ENCODE peak calls at places on chromosomes 2 and 18, in five cellular contexts. X is fibroblast of the aortic adventitia, M is MM.1S, I is lung, E is neural progenitor cell. P is an unnamed sample.

GRCh38 chr2:48508461-48509124 is 21.4 kb upstream of the STON1 start:
- DNase-seq in X (peak; percentile 68), M (no peak), E (peak; percentile 66), I (no peak), P (no peak)

GRCh38 chr2:189217546-189217945 is 38.0 kb upstream of the COL5A2 start:
- DNase-seq in I (no peak), E (peak; percentile 59), X (peak; percentile 92), M (no peak), P (no peak)

GRCh38 chr2:46364797-46365457 is 67.7 kb downstream of the EPAS1 start:
- DNase-seq in E (peak; percentile 67), M (peak; percentile 50), I (no peak), X (peak; percentile 85), P (peak; percentile 62)

GRCh38 chr18:63683152-63683551 is 19.6 kb upstream of the SERPINB11 start:
- DNase-seq in M (no peak), E (peak; percentile 58), I (no peak), X (peak; percentile 91), P (no peak)

GRCh38 chr2:10897956-10898355 is 13.8 kb upstream of the KCNF1 start:
- DNase-seq in X (no peak), M (no peak), I (no peak), E (no peak), P (no peak)

GRCh38 chr2:28583899-28584553 is 88.2 kb downstream of the PLB1 start:
- DNase-seq in X (peak; percentile 93), M (no peak), I (peak; percentile 56), E (no peak), P (peak; percentile 29)

GRCh38 chr2:213451542-213452256 is 167.4 kb downstream of the SPAG16 start:
- DNase-seq in I (no peak), X (no peak), M (no peak), E (peak; percentile 74), P (no peak)

GRCh38 chr18:58505181-58505580 is 123.7 kb downstream of the ALPK2 start:
- DNase-seq in M (peak; percentile 45), E (no peak), I (no peak), X (no peak), P (peak; percentile 48)

GRCh38 chr18:36572135-36572856 is 256.5 kb downstream of the TPGS2 start:
- DNase-seq in M (peak; percentile 39), E (peak; percentile 70), X (peak; percentile 78), I (no peak), P (peak; percentile 67)

GRCh38 chr2:115389024-115389423 is 946.6 kb downstream of the DPP10 start:
- DNase-seq in I (no peak), X (no peak), M (no peak), E (no peak), P (no peak)

GRCh38 chr2:154226931-154227330 is 355.2 kb downstream of the GALNT13 start:
- DNase-seq in M (no peak), I (no peak), E (no peak), X (no peak), P (no peak)

GRCh38 chr2:74472086-74472944 is at the start of gene MRPL53:
- DNase-seq in E (peak; percentile 96), M (peak; percentile 96), X (peak; percentile 94), I (peak; percentile 95), P (peak; percentile 98)

GRCh38 chr2:216695401-216695821 is at the start of gene IGFBP5:
- DNase-seq in M (no peak), X (peak; percentile 84), I (peak; percentile 76), E (peak; percentile 94), P (no peak)

GRCh38 chr18:7908686-7909299 is 341.7 kb downstream of the PTPRM start:
- DNase-seq in M (no peak), E (no peak), X (no peak), I (no peak), P (no peak)

GRCh38 chr2:112750560-112750843 is 13.9 kb downstream of the CKAP2L start:
- DNase-seq in I (no peak), E (no peak), M (no peak), X (peak; percentile 62), P (no peak)

GRCh38 chr2:172109670-172110421 is 7.1 kb upstream of the DLX2 start:
- DNase-seq in I (no peak), E (peak; percentile 51), M (no peak), X (no peak), P (no peak)

GRCh38 chr2:14647714-14648113 is 15.2 kb downstream of the LRATD1 start:
- DNase-seq in E (no peak), I (no peak), X (no peak), M (no peak), P (no peak)

GRCh38 chr2:191446910-191447309 is 201.7 kb downstream of the MYO1B start:
- DNase-seq in M (no peak), I (no peak), E (no peak), X (no peak), P (no peak)

GRCh38 chr2:204452464-204453023 is 92.7 kb upstream of the PARD3B start:
- DNase-seq in X (peak; percentile 85), E (peak; percentile 73), I (peak; percentile 78), M (no peak), P (no peak)

GRCh38 chr2:189927823-189928222 is 134.7 kb downstream of the MSTN start:
- DNase-seq in X (peak; percentile 50), E (no peak), I (no peak), M (no peak), P (no peak)

GRCh38 chr2:12982149-12982584 is 265.4 kb downstream of the TRIB2 start:
- DNase-seq in M (no peak), I (no peak), E (no peak), X (peak; percentile 50), P (no peak)

GRCh38 chr2:120559401-120559800 is 176.3 kb upstream of the GLI2 start:
- DNase-seq in I (no peak), X (peak; percentile 87), E (no peak), M (no peak), P (no peak)

GRCh38 chr2:217689053-217689452 is 313.7 kb downstream of the TNS1 start:
- DNase-seq in M (no peak), I (no peak), E (no peak), X (no peak), P (no peak)

GRCh38 chr2:163132850-163133249 is 294.3 kb upstream of the KCNH7 start:
- DNase-seq in E (no peak), I (no peak), M (peak; percentile 51), X (peak; percentile 13), P (no peak)

GRCh38 chr18:40851014-40851429 is 1104.0 kb upstream of the PIK3C3 start:
- DNase-seq in X (peak; percentile 27), I (peak; percentile 71), E (no peak), M (peak; percentile 66), P (no peak)

GRCh38 chr2:239106314-239106908 is 258.5 kb downstream of the TWIST2 start:
- DNase-seq in I (no peak), X (peak; percentile 75), M (peak; percentile 10), E (peak; percentile 73), P (peak; percentile 41)

GRCh38 chr2:193806088-193806774 is 1611.5 kb upstream of the TMEFF2 start:
- DNase-seq in M (no peak), E (no peak), X (no peak), I (no peak), P (no peak)

GRCh38 chr2:133841905-133842304 is 273.6 kb upstream of the NCKAP5 start:
- DNase-seq in E (no peak), M (no peak), I (no peak), X (peak; percentile 99), P (no peak)

GRCh38 chr2:161273038-161273760 is 35.0 kb upstream of the PSMD14 start:
- DNase-seq in X (peak; percentile 83), E (peak; percentile 83), I (no peak), M (peak; percentile 71), P (peak; percentile 80)
- TF ChIP-seq CTCF in X (peak; percentile 65), E (peak; percentile 89), I (peak; percentile 50), M (peak; percentile 76), P (peak; percentile 62)

DNA sequence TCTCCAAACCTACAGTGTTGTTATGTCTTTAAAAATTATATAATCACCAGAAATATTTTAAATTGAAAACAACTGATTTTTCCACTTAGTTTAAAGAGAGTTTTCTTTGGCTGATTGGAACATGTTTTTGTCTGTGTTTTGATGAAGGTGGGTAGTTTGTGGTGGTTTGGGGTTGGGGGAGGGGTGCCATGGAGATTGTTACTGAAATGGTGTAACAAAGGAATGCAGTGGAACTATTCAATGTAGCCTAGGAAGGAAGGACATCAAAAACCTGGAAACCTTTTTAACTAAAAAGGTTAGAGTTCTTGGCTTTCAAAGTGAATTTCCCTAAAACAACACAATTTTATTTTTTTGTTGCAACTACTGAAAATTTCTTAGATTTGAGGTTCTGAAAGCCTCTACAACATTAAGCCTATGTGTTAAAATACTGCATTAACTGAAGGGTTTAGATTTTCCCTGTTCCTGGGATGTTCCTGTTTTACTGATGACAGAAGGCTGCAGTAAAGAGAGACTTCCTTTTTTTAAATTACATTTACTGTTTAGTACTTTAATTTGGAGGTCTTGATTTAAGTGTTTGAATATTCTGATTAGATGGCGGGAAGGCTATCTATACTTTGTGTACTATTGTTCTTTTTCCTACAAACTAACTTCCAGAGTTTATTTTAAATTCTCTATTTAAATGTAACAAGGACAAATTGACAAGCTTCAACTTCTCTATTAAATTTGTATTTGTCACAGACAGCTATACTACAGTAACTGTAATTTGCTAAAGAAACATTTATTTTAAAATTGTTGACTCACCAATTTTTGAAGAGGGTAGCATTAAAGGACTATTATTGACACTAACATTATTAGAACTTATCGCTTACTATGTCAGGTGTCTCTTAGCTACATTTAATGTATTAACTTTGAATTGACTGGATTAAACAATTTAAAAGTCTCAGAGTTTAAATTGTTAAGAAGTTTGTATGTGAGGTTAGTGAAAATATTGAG is 87.7 kb downstream of the LIMS1 start:
- DNase-seq in E (peak; percentile 35), X (no peak), I (no peak), M (no peak), P (no peak)
- H3K4me3 ChIP-seq in E (peak overlapping the region; percentile 7), X (no peak overlapping the region), I (no peak overlapping the region), M (peak overlapping the region; percentile 51), P (peak overlapping the region; percentile 1)

DNA sequence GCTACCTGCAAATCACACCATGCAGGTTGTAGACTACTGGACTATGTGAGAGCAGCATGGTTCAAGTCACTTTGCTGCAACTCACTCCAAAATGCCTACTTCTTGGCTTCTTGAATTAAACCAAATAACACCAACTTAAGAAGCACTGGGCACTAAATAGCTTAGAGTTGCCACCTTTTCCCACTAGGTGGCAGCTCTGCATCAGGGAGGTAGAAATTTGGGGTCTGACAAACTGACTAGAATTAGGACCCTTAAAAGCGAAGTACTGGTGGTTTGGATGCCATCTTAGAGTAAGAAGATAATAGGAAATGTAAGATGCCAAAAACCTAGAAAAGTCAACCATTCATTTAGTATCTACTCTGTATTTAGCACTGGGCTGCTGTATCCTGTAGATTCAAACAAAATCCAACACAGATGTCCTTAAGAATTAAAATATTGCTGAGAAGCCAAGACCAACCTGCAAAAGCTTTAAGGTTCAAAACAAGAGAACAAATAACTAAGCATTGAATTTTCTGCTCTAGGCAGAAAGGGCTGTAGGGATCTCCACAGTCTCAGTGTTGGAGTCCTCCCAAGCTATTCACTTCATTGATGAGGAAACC is 65.5 kb downstream of the CCBE1 start:
- DNase-seq in M (no peak), X (peak; percentile 70), E (peak; percentile 69), I (no peak), P (peak; percentile 37)
- TF ChIP-seq CTCF in M (peak; percentile 59), X (peak; percentile 79), E (peak; percentile 94), I (no peak), P (peak; percentile 63)

GRCh38 chr2:234502919-234503285 is 6.0 kb upstream of the ARL4C start:
- DNase-seq in M (no peak), E (no peak), I (no peak), X (no peak), P (no peak)

GRCh38 chr2:234497592-234498023 is 727 bp upstream of the ARL4C start:
- DNase-seq in X (no peak), M (no peak), E (no peak), I (no peak), P (no peak)

GRCh38 chr2:234502285-234502918 is 5.5 kb upstream of the ARL4C start:
- DNase-seq in I (no peak), M (no peak), X (peak; percentile 79), E (peak; percentile 39), P (no peak)

GRCh38 chr2:234496835-234497591 is at the start of gene ARL4C:
- DNase-seq in I (peak; percentile 58), M (no peak), X (peak; percentile 43), E (peak; percentile 94), P (peak; percentile 61)

GRCh38 chr2:234500394-234501006 is 3.6 kb upstream of the ARL4C start:
- DNase-seq in E (peak; percentile 53), X (peak; percentile 79), I (peak; percentile 54), M (peak; percentile 77), P (peak; percentile 88)
- H3K4me3 ChIP-seq in E (no peak overlapping the region), X (no peak overlapping the region), I (no peak overlapping the region), M (no peak overlapping the region), P (no peak overlapping the region)